ENCODE peak calls at places on chromosomes 3 and 15, in four cellular contexts. One of them, this sample, is unnamed.
A peak's percentile ranks its signal among the peaks of the same experiment; 100 is the strongest.

GRCh38 chr3:168096210-168096795 is 579 bp upstream of the GOLIM4 start:
- DNase-seq in dorsolateral prefrontal cortex: no peak
- DNase-seq in adrenal gland: peak; percentile 74
- DNase-seq in hepatic stellate cell: peak; percentile 71
- DNase-seq in this sample: no peak

GRCh38 chr3:188842628-188843027 is 329.1 kb upstream of the TPRG1 start:
- DNase-seq in dorsolateral prefrontal cortex: no peak
- DNase-seq in adrenal gland: no peak
- DNase-seq in hepatic stellate cell: peak; percentile 12
- DNase-seq in this sample: no peak

GRCh38 chr3:39788484-39788883 is 20.9 kb upstream of the MYRIP start:
- DNase-seq in dorsolateral prefrontal cortex: no peak
- DNase-seq in adrenal gland: no peak
- DNase-seq in hepatic stellate cell: no peak
- DNase-seq in this sample: no peak

GRCh38 chr3:11272913-11273574 is 847 bp downstream of the ATG7 start:
- DNase-seq in dorsolateral prefrontal cortex: no peak
- DNase-seq in adrenal gland: no peak
- DNase-seq in hepatic stellate cell: peak; percentile 11
- DNase-seq in this sample: no peak

GRCh38 chr3:117059054-117059989 is 349.7 kb downstream of the TUSC7 start:
- DNase-seq in dorsolateral prefrontal cortex: no peak
- DNase-seq in adrenal gland: peak; percentile 11
- DNase-seq in hepatic stellate cell: no peak
- DNase-seq in this sample: no peak

GRCh38 chr15:39709941-39710340 is 72.7 kb downstream of the FSIP1 start:
- DNase-seq in dorsolateral prefrontal cortex: no peak
- DNase-seq in adrenal gland: no peak
- DNase-seq in hepatic stellate cell: no peak
- DNase-seq in this sample: no peak

GRCh38 chr15:29270976-29271375 is 1.4 kb upstream of the NSMCE3 start:
- DNase-seq in dorsolateral prefrontal cortex: no peak
- DNase-seq in adrenal gland: no peak
- DNase-seq in hepatic stellate cell: no peak
- DNase-seq in this sample: no peak

GRCh38 chr15:58066042-58066867 is 744 bp upstream of the ALDH1A2 start:
- DNase-seq in dorsolateral prefrontal cortex: peak; percentile 7
- DNase-seq in adrenal gland: peak; percentile 64
- DNase-seq in hepatic stellate cell: peak; percentile 51
- DNase-seq in this sample: peak; percentile 88

GRCh38 chr3:193929373-193929772 is 206.6 kb upstream of the HES1 start:
- DNase-seq in dorsolateral prefrontal cortex: no peak
- DNase-seq in adrenal gland: no peak
- DNase-seq in hepatic stellate cell: no peak
- DNase-seq in this sample: no peak

GRCh38 chr15:74902295-74903075 is 4.2 kb downstream of the FAM219B start:
- DNase-seq in dorsolateral prefrontal cortex: no peak
- DNase-seq in adrenal gland: no peak
- DNase-seq in hepatic stellate cell: no peak
- DNase-seq in this sample: no peak